ENCODE peak calls at places on chromosomes 5 and 9, in ten cellular contexts. S is left ventricle myocardium inferior; I is fibroblast of lung; T is neural progenitor cell; F is tibial nerve; L is aorta; M is HCT116; W is colonic mucosa; X is CD8-positive, alpha-beta memory T cell; P is psoas muscle. V is an unnamed sample. For H3K9me3 and H3K36me3, the result is how much of the 10 kb centered on the place peaks cover.

GRCh38 chr5:88675159-88675757 is 207.7 kb downstream of the MEF2C start:
- DNase-seq in S (no peak), I (no peak), T (no peak), F (no peak), L (no peak), M (no peak), W (no peak), X (no peak), P (no peak), V (no peak)

GRCh38 chr5:74538206-74538661 is 102.3 kb downstream of the ENC1 start:
- DNase-seq in S (peak), I (peak), T (no peak), F (peak), L (no peak), M (no peak), W (peak), X (no peak), P (peak), V (peak)

GRCh38 chr5:95835682-95836405 is 13.3 kb upstream of the GLRX start:
- DNase-seq in S (no peak), I (no peak), T (no peak), F (no peak), L (no peak), M (no peak), W (no peak), X (peak), P (peak), V (no peak)

GRCh38 chr5:115179068-115179958 is 9.6 kb upstream of the TRIM36 start:
- DNase-seq in S (no peak), I (no peak), T (peak), F (no peak), L (peak), M (no peak), W (peak), X (no peak), P (peak), V (peak)

GRCh38 chr9:120891255-120891954 is 14.4 kb upstream of the PHF19 start:
- DNase-seq in S (no peak), I (peak), T (no peak), F (no peak), L (no peak), M (no peak), W (no peak), X (peak), P (no peak), V (no peak)

GRCh38 chr9:93202919-93203712 is 19.2 kb downstream of the WNK2 start:
- DNase-seq in S (no peak), I (no peak), T (no peak), F (no peak), L (peak), M (no peak), W (no peak), X (no peak), P (peak), V (no peak)

GRCh38 chr9:37753489-37754190 is at the start of gene TRMT10B:
- DNase-seq in S (peak), I (peak), T (peak), F (peak), L (peak), M (peak), W (peak), X (peak), P (peak), V (peak)

GRCh38 chr5:177212242-177212641 is 78.7 kb downstream of the NSD1 start:
- DNase-seq in S (no peak), I (no peak), T (no peak), F (no peak), L (no peak), M (no peak), W (no peak), X (no peak), P (no peak), V (no peak)

GRCh38 chr9:87910821-87911220 is 6.9 kb upstream of the SPATA31C1 start:
- DNase-seq in S (no peak), I (peak), T (no peak), F (no peak), L (no peak), M (no peak), W (no peak), X (no peak), P (no peak), V (no peak)

GRCh38 chr5:67748165-67748690 is 467.3 kb upstream of the PIK3R1 start:
- DNase-seq in S (no peak), I (no peak), T (no peak), F (no peak), L (no peak), M (no peak), W (no peak), X (no peak), P (no peak), V (no peak)

GRCh38 chr9:131043097-131043496 is 34.1 kb downstream of the LAMC3 start:
- DNase-seq in S (no peak), I (no peak), T (no peak), F (no peak), L (no peak), M (no peak), W (no peak), X (no peak), P (no peak), V (no peak)

GRCh38 chr9:134552349-134552990 is 89.1 kb upstream of the COL5A1 start:
- DNase-seq in S (peak), I (no peak), T (no peak), F (no peak), L (peak), M (no peak), W (no peak), X (no peak), P (peak), V (no peak)

GRCh38 chr9:92077868-92078267 is 37.3 kb downstream of the SPTLC1 start:
- DNase-seq in S (no peak), I (no peak), T (no peak), F (no peak), L (no peak), M (no peak), W (no peak), X (no peak), P (no peak), V (no peak)

GRCh38 chr5:89359046-89359445 is 476.1 kb upstream of the MEF2C start:
- DNase-seq in S (no peak), I (no peak), T (no peak), F (no peak), L (no peak), M (no peak), W (no peak), X (no peak), P (no peak), V (no peak)

GRCh38 chr5:68286612-68286912 is 71.0 kb downstream of the PIK3R1 start:
- DNase-seq in S (no peak), I (no peak), T (no peak), F (no peak), L (no peak), M (no peak), W (no peak), X (no peak), P (no peak), V (no peak)

GRCh38 chr5:54701179-54701578 is 183.6 kb downstream of the SNX18 start:
- DNase-seq in S (no peak), I (peak), T (no peak), F (no peak), L (no peak), M (peak), W (no peak), X (no peak), P (no peak), V (peak)

GRCh38 chr9:4228142-4228541 is 71.7 kb downstream of the GLIS3 start:
- DNase-seq in S (no peak), I (no peak), T (no peak), F (no peak), L (no peak), M (no peak), W (no peak), X (no peak), P (no peak), V (no peak)

GRCh38 chr9:109779711-109780452 is at the start of gene PALM2AKAP2:
- DNase-seq in S (peak), I (peak), T (peak), F (no peak), L (peak), M (no peak), W (peak), X (no peak), P (peak), V (peak)

GRCh38 chr9:100117316-100117715 is 18.3 kb downstream of the INVS start:
- DNase-seq in S (no peak), I (no peak), T (no peak), F (no peak), L (no peak), M (no peak), W (no peak), X (no peak), P (no peak), V (no peak)

GRCh38 chr5:61342066-61342465 is 10.0 kb downstream of the ZSWIM6 start:
- DNase-seq in S (no peak), I (peak), T (no peak), F (no peak), L (no peak), M (no peak), W (no peak), X (no peak), P (no peak), V (peak)

GRCh38 chr9:92547356-92547755 is 11.6 kb upstream of the ECM2 start:
- DNase-seq in S (no peak), I (no peak), T (no peak), F (no peak), L (no peak), M (no peak), W (no peak), X (no peak), P (no peak), V (no peak)

GRCh38 chr5:96026334-96027065 is 64.8 kb upstream of the ELL2 start:
- DNase-seq in S (no peak), I (peak), T (no peak), F (no peak), L (no peak), M (peak), W (no peak), X (no peak), P (no peak), V (no peak)

GRCh38 chr5:94618029-94618492 is 343 bp downstream of the KIAA0825 start:
- DNase-seq in S (peak), I (peak), T (peak), F (peak), L (peak), M (peak), W (peak), X (no peak), P (peak), V (peak)

GRCh38 chr5:176355400-176356178 is 6.0 kb downstream of the KIAA1191 start:
- DNase-seq in S (no peak), I (no peak), T (peak), F (no peak), L (no peak), M (no peak), W (no peak), X (no peak), P (no peak), V (no peak)

GRCh38 chr9:116175616-116176015 is 22.0 kb downstream of the PAPPA start:
- DNase-seq in S (no peak), I (peak), T (no peak), F (no peak), L (no peak), M (no peak), W (no peak), X (no peak), P (no peak), V (no peak)

GRCh38 chr9:36218411-36218901 is 27.7 kb downstream of the CLTA start:
- DNase-seq in S (no peak), I (no peak), T (no peak), F (no peak), L (no peak), M (no peak), W (no peak), X (no peak), P (no peak), V (no peak)

GRCh38 chr9:81618923-81619322 is 70.4 kb downstream of the TLE1 start:
- DNase-seq in S (no peak), I (no peak), T (no peak), F (no peak), L (no peak), M (no peak), W (no peak), X (no peak), P (no peak), V (no peak)

GRCh38 chr5:177142029-177142681 is 8.6 kb downstream of the NSD1 start:
- DNase-seq in S (no peak), I (no peak), T (no peak), F (no peak), L (no peak), M (no peak), W (no peak), X (no peak), P (no peak), V (no peak)

GRCh38 chr9:127562841-127563523 is 49.1 kb upstream of the STXBP1 start:
- DNase-seq in S (no peak), I (peak), T (no peak), F (no peak), L (peak), M (no peak), W (no peak), X (no peak), P (no peak), V (peak)

GRCh38 chr5:74028406-74028805 is 402.4 kb downstream of the ARHGEF28 start:
- DNase-seq in S (no peak), I (no peak), T (no peak), F (no peak), L (no peak), M (peak), W (no peak), X (no peak), P (no peak), V (no peak)

GRCh38 chr5:24167791-24168190 is 477.0 kb downstream of the CDH10 start:
- DNase-seq in S (no peak), I (no peak), T (no peak), F (no peak), L (no peak), M (no peak), W (no peak), X (no peak), P (no peak), V (no peak)

GRCh38 chr5:115738807-115739206 is 77.7 kb downstream of the CDO1 start:
- DNase-seq in S (no peak), I (no peak), T (no peak), F (no peak), L (no peak), M (no peak), W (no peak), X (no peak), P (no peak), V (no peak)

DNA sequence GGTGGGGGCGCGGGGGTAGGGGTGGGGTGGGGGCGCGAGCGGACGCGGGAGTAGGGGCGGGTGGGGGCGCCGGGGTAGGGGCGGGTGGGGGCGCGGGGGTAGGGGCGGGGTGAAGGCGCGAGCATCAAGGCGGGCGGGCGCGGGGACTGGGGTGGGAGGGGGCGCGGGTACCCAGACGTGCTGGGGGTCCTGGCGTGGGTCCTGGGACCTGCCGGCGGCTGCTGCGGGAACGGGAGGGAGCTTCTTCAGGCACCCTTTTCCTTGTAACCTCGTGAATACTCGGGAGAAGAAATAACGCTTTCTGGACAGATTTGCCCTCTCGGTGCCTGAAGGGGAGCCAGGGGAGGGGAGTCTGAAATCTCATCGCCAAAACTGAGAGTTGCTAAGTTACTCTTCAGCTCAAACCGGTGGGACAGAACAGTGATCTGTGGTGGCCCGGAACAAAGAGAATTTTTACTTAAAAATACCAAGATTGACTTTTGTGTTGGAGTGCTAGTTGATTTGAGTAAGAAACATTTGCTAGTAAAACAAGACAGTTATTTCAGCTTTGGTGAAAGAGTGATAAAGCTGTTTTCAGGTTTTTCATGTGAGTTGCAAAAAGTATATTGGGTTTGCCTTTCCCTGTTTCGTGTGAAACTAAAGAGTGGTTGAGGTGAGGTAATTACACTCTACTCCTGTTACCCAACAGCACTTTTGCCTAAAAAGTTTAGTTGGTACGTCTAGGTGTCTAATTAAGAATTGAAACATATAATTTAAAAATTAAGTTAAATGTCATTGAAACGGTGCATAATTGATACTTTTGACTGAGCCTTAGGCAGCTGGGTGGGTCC is 638 bp downstream of the PLEKHG4B start:
- DNase-seq in S (no peak), I (peak), T (peak), F (no peak), L (no peak), M (no peak), W (no peak), X (no peak), P (no peak), V (no peak)
- H3K4me3 ChIP-seq in S (no peak), I (no peak), T (peak), F (peak), L (no peak), M (no peak), W (no peak), X (no peak), P (no peak), V (no peak)

GRCh38 chr5:171311698-171312083 is 2.6 kb downstream of the TLX3 start:
- DNase-seq in S (no peak), I (no peak), T (no peak), F (no peak), L (no peak), M (no peak), W (no peak), X (no peak), P (no peak), V (no peak)
- H3K9me3 ChIP-seq in S (under half), I (under half), T (under half), F (under half), L (under half), M (under half), W (under half), X (under half), P (under half), V (under half)

DNA sequence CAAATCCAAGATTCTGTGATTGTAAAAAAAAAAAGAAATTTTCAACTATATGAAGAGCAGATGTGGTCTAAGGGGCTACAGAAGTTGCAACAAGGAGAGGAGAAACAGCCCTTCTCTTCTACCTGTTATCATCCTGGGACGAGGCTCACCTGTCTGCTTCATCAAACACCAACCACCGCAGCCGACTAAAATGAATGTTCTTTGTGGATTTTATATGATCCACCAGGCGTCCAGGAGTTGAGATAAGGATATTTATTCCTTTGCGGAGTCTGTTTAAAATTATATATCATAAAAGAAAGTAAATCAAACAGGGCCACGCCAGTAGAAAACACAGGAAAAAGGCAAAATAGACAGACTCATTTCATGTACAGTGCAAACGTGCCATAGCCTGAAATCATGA is 21.5 kb downstream of the DDX31 start:
- DNase-seq in S (no peak), I (no peak), T (no peak), F (no peak), L (no peak), M (no peak), W (peak), X (no peak), P (no peak), V (no peak)
- H3K36me3 ChIP-seq in S (half or more), I (under half), T (under half), F (under half), L (under half), M (half or more), W (under half), X (under half), P (half or more), V (half or more)

DNA sequence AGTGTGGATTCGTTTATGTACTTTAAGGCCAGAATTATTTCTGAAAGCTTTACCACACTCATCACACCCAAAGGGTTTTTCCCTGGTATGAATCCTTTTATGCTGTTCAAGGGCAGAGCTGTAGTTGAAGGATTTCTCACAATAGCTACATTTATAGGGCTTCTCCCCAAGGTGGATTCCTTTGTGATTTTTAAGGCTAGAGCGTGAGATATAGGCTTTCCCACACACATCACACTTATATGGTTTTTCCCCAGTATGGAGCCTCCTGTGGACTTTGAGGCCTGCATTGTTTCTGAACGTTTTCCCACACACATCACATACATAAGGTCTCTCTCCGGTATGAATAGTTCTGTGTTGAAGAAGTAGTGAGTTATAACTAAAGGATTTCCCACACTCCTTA is 11.2 kb downstream of the ZFP62 start:
- DNase-seq in S (no peak), I (no peak), T (no peak), F (no peak), L (no peak), M (no peak), W (no peak), X (no peak), P (no peak), V (no peak)
- H3K4me3 ChIP-seq in S (no peak), I (no peak), T (no peak), F (no peak), L (no peak), M (no peak), W (no peak), X (no peak), P (no peak), V (no peak)

DNA sequence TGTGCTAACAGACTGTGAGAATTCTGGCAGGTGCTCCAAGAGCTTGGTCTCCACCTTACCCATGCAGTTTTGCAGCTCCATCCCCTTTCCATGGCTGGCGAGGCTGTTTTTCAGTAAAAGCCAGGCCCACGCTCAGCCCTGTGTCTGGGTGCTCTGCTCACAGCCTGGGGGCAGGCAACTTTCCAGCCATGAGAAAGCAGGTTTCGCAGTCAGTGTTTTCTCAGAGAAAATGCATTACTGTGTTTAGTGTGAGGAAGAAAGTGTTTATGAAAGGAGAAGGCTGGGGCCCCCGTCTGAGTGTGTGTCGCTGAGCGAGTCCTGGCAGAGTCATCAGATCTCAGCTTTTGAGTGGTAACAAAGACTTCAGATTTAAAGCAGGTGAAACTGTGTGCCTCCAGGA is 248.1 kb downstream of the IRX1 start:
- DNase-seq in S (no peak), I (no peak), T (no peak), F (no peak), L (no peak), M (no peak), W (no peak), X (no peak), P (no peak), V (no peak)
- H3K9me3 ChIP-seq in S (under half), I (under half), T (under half), F (under half), L (under half), M (under half), W (under half), X (under half), P (under half), V (under half)

V was measured in MG63.